ENCODE peak calls at places on chromosome 1, in eight cellular contexts. One of them, this sample, is unnamed.

GRCh38 chr1:36093919-36094318 is 5.2 kb downstream of the ADPRS start:
- DNase-seq in mucosa of descending colon: no peak
- DNase-seq in CD8-positive, alpha-beta memory T cell: no peak
- DNase-seq in GM23338: no peak
- DNase-seq in SJSA1: no peak
- DNase-seq in stimulated activated CD4-positive, alpha-beta T cell treated with anti-CD3 and anti-CD28 coated beads, Interleukin-1b, Interleukin-23, amount 100 ng/mL, for 24 hours: no peak
- DNase-seq in left colon: no peak
- DNase-seq in type B pancreatic cell: no peak
- DNase-seq in this sample: no peak

GRCh38 chr1:89519779-89520358 is 4.8 kb upstream of the LRRC8B start:
- DNase-seq in mucosa of descending colon: no peak
- DNase-seq in CD8-positive, alpha-beta memory T cell: no peak
- DNase-seq in GM23338: peak
- DNase-seq in SJSA1: no peak
- DNase-seq in stimulated activated CD4-positive, alpha-beta T cell treated with anti-CD3 and anti-CD28 coated beads, Interleukin-1b, Interleukin-23, amount 100 ng/mL, for 24 hours: no peak
- DNase-seq in left colon: no peak
- DNase-seq in type B pancreatic cell: no peak
- DNase-seq in this sample: no peak

GRCh38 chr1:23475134-23475628 is 8.8 kb downstream of the ASAP3 start:
- DNase-seq in mucosa of descending colon: no peak
- DNase-seq in CD8-positive, alpha-beta memory T cell: no peak
- DNase-seq in GM23338: no peak
- DNase-seq in SJSA1: no peak
- DNase-seq in stimulated activated CD4-positive, alpha-beta T cell treated with anti-CD3 and anti-CD28 coated beads, Interleukin-1b, Interleukin-23, amount 100 ng/mL, for 24 hours: no peak
- DNase-seq in left colon: no peak
- DNase-seq in type B pancreatic cell: no peak
- DNase-seq in this sample: peak

GRCh38 chr1:235739124-235739523 is 89.5 kb upstream of the GNG4 start:
- DNase-seq in mucosa of descending colon: no peak
- DNase-seq in CD8-positive, alpha-beta memory T cell: no peak
- DNase-seq in GM23338: no peak
- DNase-seq in SJSA1: no peak
- DNase-seq in stimulated activated CD4-positive, alpha-beta T cell treated with anti-CD3 and anti-CD28 coated beads, Interleukin-1b, Interleukin-23, amount 100 ng/mL, for 24 hours: no peak
- DNase-seq in left colon: no peak
- DNase-seq in type B pancreatic cell: no peak
- DNase-seq in this sample: no peak

GRCh38 chr1:32470991-32471694 is 6.3 kb downstream of the ZBTB8B start:
- DNase-seq in mucosa of descending colon: no peak
- DNase-seq in CD8-positive, alpha-beta memory T cell: no peak
- DNase-seq in GM23338: peak
- DNase-seq in SJSA1: no peak
- DNase-seq in stimulated activated CD4-positive, alpha-beta T cell treated with anti-CD3 and anti-CD28 coated beads, Interleukin-1b, Interleukin-23, amount 100 ng/mL, for 24 hours: no peak
- DNase-seq in left colon: no peak
- DNase-seq in type B pancreatic cell: no peak
- DNase-seq in this sample: no peak

GRCh38 chr1:63322944-63323865 is 838 bp downstream of the FOXD3 start:
- DNase-seq in mucosa of descending colon: peak
- DNase-seq in CD8-positive, alpha-beta memory T cell: no peak
- DNase-seq in GM23338: peak
- DNase-seq in SJSA1: no peak
- DNase-seq in stimulated activated CD4-positive, alpha-beta T cell treated with anti-CD3 and anti-CD28 coated beads, Interleukin-1b, Interleukin-23, amount 100 ng/mL, for 24 hours: no peak
- DNase-seq in left colon: no peak
- DNase-seq in type B pancreatic cell: no peak
- DNase-seq in this sample: peak

GRCh38 chr1:27830621-27831424 is at the start of gene PPP1R8:
- DNase-seq in mucosa of descending colon: peak
- DNase-seq in CD8-positive, alpha-beta memory T cell: peak
- DNase-seq in GM23338: peak
- DNase-seq in SJSA1: peak
- DNase-seq in stimulated activated CD4-positive, alpha-beta T cell treated with anti-CD3 and anti-CD28 coated beads, Interleukin-1b, Interleukin-23, amount 100 ng/mL, for 24 hours: peak
- DNase-seq in left colon: peak
- DNase-seq in type B pancreatic cell: peak
- DNase-seq in this sample: peak

GRCh38 chr1:28905921-28906666 is 8.3 kb upstream of the EPB41 start:
- DNase-seq in mucosa of descending colon: no peak
- DNase-seq in CD8-positive, alpha-beta memory T cell: no peak
- DNase-seq in GM23338: no peak
- DNase-seq in SJSA1: no peak
- DNase-seq in stimulated activated CD4-positive, alpha-beta T cell treated with anti-CD3 and anti-CD28 coated beads, Interleukin-1b, Interleukin-23, amount 100 ng/mL, for 24 hours: no peak
- DNase-seq in left colon: no peak
- DNase-seq in type B pancreatic cell: no peak
- DNase-seq in this sample: no peak

GRCh38 chr1:119655160-119655559 is 7.1 kb upstream of the ZNF697 start:
- DNase-seq in mucosa of descending colon: no peak
- DNase-seq in CD8-positive, alpha-beta memory T cell: no peak
- DNase-seq in GM23338: no peak
- DNase-seq in SJSA1: no peak
- DNase-seq in stimulated activated CD4-positive, alpha-beta T cell treated with anti-CD3 and anti-CD28 coated beads, Interleukin-1b, Interleukin-23, amount 100 ng/mL, for 24 hours: no peak
- DNase-seq in left colon: no peak
- DNase-seq in type B pancreatic cell: no peak
- DNase-seq in this sample: no peak

GRCh38 chr1:57848406-57848805 is 424.5 kb upstream of the DAB1 start:
- DNase-seq in mucosa of descending colon: no peak
- DNase-seq in CD8-positive, alpha-beta memory T cell: no peak
- DNase-seq in GM23338: no peak
- DNase-seq in SJSA1: no peak
- DNase-seq in stimulated activated CD4-positive, alpha-beta T cell treated with anti-CD3 and anti-CD28 coated beads, Interleukin-1b, Interleukin-23, amount 100 ng/mL, for 24 hours: no peak
- DNase-seq in left colon: no peak
- DNase-seq in type B pancreatic cell: no peak
- DNase-seq in this sample: no peak

GRCh38 chr1:86067626-86068025 is 88.9 kb downstream of the COL24A1 start:
- DNase-seq in mucosa of descending colon: no peak
- DNase-seq in CD8-positive, alpha-beta memory T cell: no peak
- DNase-seq in GM23338: no peak
- DNase-seq in SJSA1: no peak
- DNase-seq in stimulated activated CD4-positive, alpha-beta T cell treated with anti-CD3 and anti-CD28 coated beads, Interleukin-1b, Interleukin-23, amount 100 ng/mL, for 24 hours: no peak
- DNase-seq in left colon: no peak
- DNase-seq in type B pancreatic cell: no peak
- DNase-seq in this sample: no peak

GRCh38 chr1:156495401-156496140 is 5.0 kb downstream of the MEF2D start:
- DNase-seq in mucosa of descending colon: peak
- DNase-seq in CD8-positive, alpha-beta memory T cell: no peak
- DNase-seq in GM23338: no peak
- DNase-seq in SJSA1: no peak
- DNase-seq in stimulated activated CD4-positive, alpha-beta T cell treated with anti-CD3 and anti-CD28 coated beads, Interleukin-1b, Interleukin-23, amount 100 ng/mL, for 24 hours: no peak
- DNase-seq in left colon: no peak
- DNase-seq in type B pancreatic cell: no peak
- DNase-seq in this sample: peak

GRCh38 chr1:9825101-9826074 is 1.6 kb upstream of the CLSTN1 start:
- DNase-seq in mucosa of descending colon: peak
- DNase-seq in CD8-positive, alpha-beta memory T cell: peak
- DNase-seq in GM23338: peak
- DNase-seq in SJSA1: peak
- DNase-seq in stimulated activated CD4-positive, alpha-beta T cell treated with anti-CD3 and anti-CD28 coated beads, Interleukin-1b, Interleukin-23, amount 100 ng/mL, for 24 hours: no peak
- DNase-seq in left colon: peak
- DNase-seq in type B pancreatic cell: no peak
- DNase-seq in this sample: peak

GRCh38 chr1:221712198-221712684 is 29.6 kb downstream of the DUSP10 start:
- DNase-seq in mucosa of descending colon: no peak
- DNase-seq in CD8-positive, alpha-beta memory T cell: peak
- DNase-seq in GM23338: no peak
- DNase-seq in SJSA1: no peak
- DNase-seq in stimulated activated CD4-positive, alpha-beta T cell treated with anti-CD3 and anti-CD28 coated beads, Interleukin-1b, Interleukin-23, amount 100 ng/mL, for 24 hours: no peak
- DNase-seq in left colon: no peak
- DNase-seq in type B pancreatic cell: no peak
- DNase-seq in this sample: no peak

GRCh38 chr1:50266509-50266908 is 156.7 kb downstream of the DMRTA2 start:
- DNase-seq in mucosa of descending colon: no peak
- DNase-seq in CD8-positive, alpha-beta memory T cell: no peak
- DNase-seq in GM23338: no peak
- DNase-seq in SJSA1: no peak
- DNase-seq in stimulated activated CD4-positive, alpha-beta T cell treated with anti-CD3 and anti-CD28 coated beads, Interleukin-1b, Interleukin-23, amount 100 ng/mL, for 24 hours: no peak
- DNase-seq in left colon: no peak
- DNase-seq in type B pancreatic cell: no peak
- DNase-seq in this sample: no peak

GRCh38 chr1:178724386-178724733 is 684 bp upstream of the RALGPS2 start:
- DNase-seq in mucosa of descending colon: no peak
- DNase-seq in CD8-positive, alpha-beta memory T cell: no peak
- DNase-seq in GM23338: peak
- DNase-seq in SJSA1: no peak
- DNase-seq in stimulated activated CD4-positive, alpha-beta T cell treated with anti-CD3 and anti-CD28 coated beads, Interleukin-1b, Interleukin-23, amount 100 ng/mL, for 24 hours: no peak
- DNase-seq in left colon: no peak
- DNase-seq in type B pancreatic cell: no peak
- DNase-seq in this sample: no peak

GRCh38 chr1:62912028-62912638 is 128.2 kb downstream of the ATG4C start:
- DNase-seq in mucosa of descending colon: no peak
- DNase-seq in CD8-positive, alpha-beta memory T cell: no peak
- DNase-seq in GM23338: peak
- DNase-seq in SJSA1: no peak
- DNase-seq in stimulated activated CD4-positive, alpha-beta T cell treated with anti-CD3 and anti-CD28 coated beads, Interleukin-1b, Interleukin-23, amount 100 ng/mL, for 24 hours: no peak
- DNase-seq in left colon: no peak
- DNase-seq in type B pancreatic cell: no peak
- DNase-seq in this sample: no peak

GRCh38 chr1:168083456-168084325 is 53.0 kb downstream of the GPR161 start:
- DNase-seq in mucosa of descending colon: no peak
- DNase-seq in CD8-positive, alpha-beta memory T cell: no peak
- DNase-seq in GM23338: no peak
- DNase-seq in SJSA1: no peak
- DNase-seq in stimulated activated CD4-positive, alpha-beta T cell treated with anti-CD3 and anti-CD28 coated beads, Interleukin-1b, Interleukin-23, amount 100 ng/mL, for 24 hours: no peak
- DNase-seq in left colon: no peak
- DNase-seq in type B pancreatic cell: no peak
- DNase-seq in this sample: no peak

GRCh38 chr1:227902641-227902990 is 45.1 kb downstream of the WNT9A start:
- DNase-seq in mucosa of descending colon: no peak
- DNase-seq in CD8-positive, alpha-beta memory T cell: no peak
- DNase-seq in GM23338: no peak
- DNase-seq in SJSA1: no peak
- DNase-seq in stimulated activated CD4-positive, alpha-beta T cell treated with anti-CD3 and anti-CD28 coated beads, Interleukin-1b, Interleukin-23, amount 100 ng/mL, for 24 hours: no peak
- DNase-seq in left colon: no peak
- DNase-seq in type B pancreatic cell: no peak
- DNase-seq in this sample: peak